ENCODE peak calls at places on chromosome 15, in seven cellular contexts. I is natural killer cell, T is A549, Z is gastrocnemius medialis, S is esophagus muscularis mucosa, O is GM20000, A is GM10248. L is an unnamed sample.

GRCh38 chr15:63876085-63876662 is 42.4 kb upstream of the HERC1 start:
- DNase-seq in I (no peak), T (no peak), Z (no peak), S (no peak), O (no peak), A (no peak), L (no peak)

GRCh38 chr15:58064119-58065010 is 1.1 kb downstream of the ALDH1A2 start:
- DNase-seq in I (no peak), T (no peak), Z (no peak), S (no peak), O (no peak), A (no peak), L (no peak)

GRCh38 chr15:26889298-26889898 is 22.5 kb downstream of the GABRA5 start:
- DNase-seq in I (no peak), T (peak), Z (no peak), S (peak), O (peak), A (no peak), L (peak)

GRCh38 chr15:62993066-62993465 is 49.5 kb upstream of the TPM1 start:
- DNase-seq in I (no peak), T (no peak), Z (no peak), S (no peak), O (no peak), A (no peak), L (no peak)

GRCh38 chr15:73594109-73594508 is 39.1 kb downstream of the NPTN start:
- DNase-seq in I (no peak), T (no peak), Z (no peak), S (no peak), O (no peak), A (no peak), L (no peak)

GRCh38 chr15:47983533-47983932 is 137.3 kb upstream of the SLC24A5 start:
- DNase-seq in I (no peak), T (no peak), Z (no peak), S (no peak), O (no peak), A (no peak), L (no peak)

GRCh38 chr15:70345251-70346019 is 247.7 kb upstream of the TLE3 start:
- DNase-seq in I (no peak), T (no peak), Z (no peak), S (peak), O (no peak), A (no peak), L (no peak)

GRCh38 chr15:31300208-31300661 is 26.4 kb upstream of the KLF13 start:
- DNase-seq in I (no peak), T (no peak), Z (no peak), S (peak), O (no peak), A (no peak), L (no peak)

GRCh38 chr15:60389261-60390077 is 8.3 kb downstream of the ANXA2 start:
- DNase-seq in I (no peak), T (no peak), Z (no peak), S (no peak), O (peak), A (peak), L (no peak)

GRCh38 chr15:77282333-77282732 is 137.6 kb downstream of the PEAK1 start:
- DNase-seq in I (no peak), T (no peak), Z (peak), S (no peak), O (no peak), A (no peak), L (no peak)

GRCh38 chr15:67762610-67763368 is 62.5 kb upstream of the SKOR1 start:
- DNase-seq in I (no peak), T (no peak), Z (no peak), S (peak), O (peak), A (peak), L (no peak)

GRCh38 chr15:95684693-95685115 is 645.8 kb upstream of the NR2F2 start:
- DNase-seq in I (no peak), T (peak), Z (no peak), S (no peak), O (no peak), A (no peak), L (no peak)

GRCh38 chr15:78930577-78931388 is 14.1 kb downstream of the CTSH start:
- DNase-seq in I (no peak), T (peak), Z (peak), S (no peak), O (no peak), A (no peak), L (no peak)

GRCh38 chr15:70217246-70218160 is 119.8 kb upstream of the TLE3 start:
- DNase-seq in I (no peak), T (no peak), Z (no peak), S (no peak), O (no peak), A (no peak), L (no peak)

GRCh38 chr15:77064539-77065308 is 6.2 kb downstream of the TSPAN3 start:
- DNase-seq in I (no peak), T (no peak), Z (no peak), S (no peak), O (no peak), A (no peak), L (no peak)

GRCh38 chr15:73781038-73781925 is 28.1 kb upstream of the INSYN1 start:
- DNase-seq in I (no peak), T (peak), Z (no peak), S (no peak), O (no peak), A (no peak), L (no peak)

GRCh38 chr15:88012711-88013110 is 243.8 kb downstream of the NTRK3 start:
- DNase-seq in I (no peak), T (no peak), Z (no peak), S (no peak), O (no peak), A (no peak), L (no peak)
- TF ChIP-seq CTCF in I (no peak), T (no peak), Z (no peak), S (no peak), O (no peak), A (no peak), L (no peak)

GRCh38 chr15:29972051-29972450 is 110.7 kb upstream of the GOLGA8J start:
- DNase-seq in I (no peak), T (no peak), Z (no peak), S (no peak), O (no peak), A (no peak), L (no peak)

GRCh38 chr15:29969587-29970401 is 113.0 kb upstream of the GOLGA8J start:
- DNase-seq in I (no peak), T (no peak), Z (no peak), S (no peak), O (no peak), A (no peak), L (no peak)

GRCh38 chr15:29968099-29968892 is 114.5 kb upstream of the GOLGA8J start:
- DNase-seq in I (no peak), T (peak), Z (no peak), S (no peak), O (no peak), A (no peak), L (peak)

DNA sequence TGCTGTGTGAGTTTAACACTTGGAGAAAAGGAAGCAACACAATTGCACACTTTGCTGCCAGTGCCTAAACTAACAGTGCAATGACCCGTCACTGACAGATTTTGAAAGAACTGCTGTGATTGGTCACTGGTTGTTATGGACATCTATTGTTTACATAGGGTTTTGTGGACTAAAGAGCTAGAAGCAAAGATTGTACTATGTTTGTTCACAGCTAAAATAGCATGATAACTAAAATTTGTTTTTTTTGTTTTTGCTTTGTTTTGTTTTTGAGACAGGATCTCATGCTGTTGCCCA is 112.4 kb upstream of the GOLGA8J start:
- DNase-seq in I (no peak), T (peak), Z (no peak), S (no peak), O (no peak), A (no peak), L (no peak)
- TF ChIP-seq CTCF in I (no peak), T (no peak), Z (no peak), S (no peak), O (no peak), A (no peak), L (no peak)

GRCh38 chr15:40562691-40563090 is 2.2 kb downstream of the CCDC32 start:
- DNase-seq in I (no peak), T (no peak), Z (no peak), S (no peak), O (no peak), A (no peak), L (no peak)

GRCh38 chr15:40569139-40569953 is at the start of gene RPUSD2:
- DNase-seq in I (peak), T (peak), Z (peak), S (peak), O (peak), A (peak), L (peak)

GRCh38 chr15:40564591-40565332 is at the start of gene CCDC32:
- DNase-seq in I (peak), T (peak), Z (peak), S (peak), O (peak), A (peak), L (peak)

GRCh38 chr15:40565333-40566238 is 744 bp upstream of the CCDC32 start:
- DNase-seq in I (no peak), T (no peak), Z (no peak), S (no peak), O (no peak), A (no peak), L (no peak)

DNA sequence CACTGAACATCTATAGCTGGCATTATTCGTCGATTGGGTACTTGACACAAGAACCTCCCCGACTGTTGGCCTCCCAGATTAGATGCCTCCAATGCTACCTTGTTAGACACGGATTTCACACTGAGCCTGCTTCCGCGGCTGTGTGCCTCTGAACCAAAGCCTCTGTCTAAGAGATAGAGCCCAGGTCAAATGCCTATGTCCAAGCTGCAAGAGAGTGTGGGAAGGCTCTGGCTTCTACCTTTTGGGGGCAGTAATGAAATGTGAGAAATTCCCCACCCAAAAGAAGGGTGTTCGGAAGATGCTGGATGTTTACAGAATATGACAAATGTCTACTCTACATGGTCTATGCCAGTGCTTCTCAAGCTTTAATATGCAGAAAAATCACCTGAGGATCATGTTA is 2.0 kb upstream of the RPUSD2 start:
- DNase-seq in I (no peak), T (no peak), Z (no peak), S (no peak), O (peak), A (no peak), L (no peak)
- TF ChIP-seq CTCF in I (no peak), T (peak), Z (no peak), S (no peak), O (peak), A (peak), L (peak)

GRCh38 chr15:101172421-101173097 is 79.3 kb downstream of the CHSY1 start:
- DNase-seq in I (no peak), T (no peak), Z (no peak), S (no peak), O (no peak), A (no peak), L (no peak)

GRCh38 chr15:101174152-101174920 is 77.5 kb downstream of the CHSY1 start:
- DNase-seq in I (no peak), T (no peak), Z (no peak), S (no peak), O (no peak), A (no peak), L (no peak)

GRCh38 chr15:101175396-101175795 is 76.5 kb downstream of the CHSY1 start:
- DNase-seq in I (no peak), T (no peak), Z (no peak), S (no peak), O (no peak), A (no peak), L (no peak)

GRCh38 chr15:101171954-101172353 is 79.9 kb downstream of the CHSY1 start:
- DNase-seq in I (no peak), T (no peak), Z (no peak), S (no peak), O (no peak), A (no peak), L (no peak)

DNA sequence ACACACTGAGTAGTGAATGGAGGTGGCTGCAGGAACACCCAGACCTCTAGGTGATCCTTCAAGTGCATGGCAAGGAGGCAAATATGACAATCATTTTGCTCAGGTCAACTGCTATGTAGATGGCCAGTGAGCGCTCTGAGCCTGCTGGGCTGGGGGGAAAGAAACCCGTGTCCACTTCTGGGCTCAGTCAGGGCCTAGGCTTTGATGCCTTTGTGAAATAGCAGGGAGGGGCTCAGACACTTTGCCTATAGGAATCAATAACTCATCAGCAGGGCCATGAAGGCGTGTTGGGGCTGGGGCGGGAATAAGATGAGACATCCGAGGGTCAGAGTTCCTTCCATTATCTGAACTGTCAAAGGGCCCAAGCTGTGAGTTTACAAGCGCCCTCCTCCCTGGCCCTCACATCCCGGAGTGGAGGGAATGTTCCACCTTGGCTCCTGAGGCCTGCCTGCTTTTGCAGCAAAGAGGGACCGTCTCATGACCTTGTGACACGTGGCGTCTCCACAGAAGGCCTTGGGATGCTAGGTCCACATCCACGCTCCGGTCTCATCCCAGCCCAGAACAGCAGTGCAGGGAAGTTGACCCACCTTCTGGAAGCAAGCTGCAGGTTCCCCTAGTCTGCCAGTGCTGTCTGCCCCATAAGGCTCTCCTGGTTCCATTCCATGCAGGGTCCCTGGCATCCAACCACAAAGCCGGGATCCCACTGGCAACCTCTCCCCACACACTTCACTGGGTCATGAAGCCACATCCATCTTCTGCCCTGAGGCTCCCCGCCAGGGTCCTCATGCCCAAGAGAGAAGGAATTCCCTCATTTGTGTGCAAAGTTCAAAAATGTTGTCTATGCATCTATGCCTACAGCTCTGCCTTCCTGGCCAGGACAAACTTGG is 78.4 kb downstream of the CHSY1 start:
- DNase-seq in I (no peak), T (no peak), Z (no peak), S (no peak), O (no peak), A (no peak), L (no peak)
- TF ChIP-seq CTCF in I (no peak), T (no peak), Z (no peak), S (no peak), O (no peak), A (no peak), L (no peak)

GRCh38 chr15:39594056-39594763 is 13.3 kb downstream of the THBS1 start:
- DNase-seq in I (no peak), T (no peak), Z (no peak), S (no peak), O (no peak), A (no peak), L (no peak)

GRCh38 chr15:39593071-39594055 is 12.5 kb downstream of the THBS1 start:
- DNase-seq in I (no peak), T (no peak), Z (no peak), S (no peak), O (no peak), A (no peak), L (no peak)

GRCh38 chr15:39591896-39592315 is 11.0 kb downstream of the THBS1 start:
- DNase-seq in I (no peak), T (no peak), Z (no peak), S (no peak), O (no peak), A (no peak), L (no peak)

GRCh38 chr15:39591141-39591895 is 10.4 kb downstream of the THBS1 start:
- DNase-seq in I (no peak), T (no peak), Z (no peak), S (no peak), O (no peak), A (no peak), L (no peak)

GRCh38 chr15:39592500-39592899 is 11.6 kb downstream of the THBS1 start:
- DNase-seq in I (no peak), T (no peak), Z (no peak), S (no peak), O (no peak), A (no peak), L (no peak)
- TF ChIP-seq CTCF in I (no peak), T (no peak), Z (no peak), S (no peak), O (no peak), A (no peak), L (no peak)

L was measured in progenitor cell of endocrine pancreas.